ENCODE peak calls at places on chromosomes 1 and 21, in four cellular contexts. One of them, this sample, is unnamed.

GRCh38 chr1:10475510-10475909 is 760 bp downstream of the PEX14 start:
- DNase-seq in IMR-90: no peak
- DNase-seq in kidney epithelial cell: no peak
- DNase-seq in lung: no peak
- DNase-seq in this sample: no peak

GRCh38 chr1:79777481-79778219 is 771.1 kb upstream of the ADGRL4 start:
- DNase-seq in IMR-90: no peak
- DNase-seq in kidney epithelial cell: no peak
- DNase-seq in lung: no peak
- DNase-seq in this sample: no peak

GRCh38 chr1:207823880-207824566 is 72.2 kb downstream of the CD46 start:
- DNase-seq in IMR-90: peak; percentile 97
- DNase-seq in kidney epithelial cell: peak; percentile 93
- DNase-seq in lung: peak; percentile 85
- DNase-seq in this sample: peak; percentile 83

GRCh38 chr1:151715726-151716404 is 738 bp downstream of the CELF3 start:
- DNase-seq in IMR-90: no peak
- DNase-seq in kidney epithelial cell: no peak
- DNase-seq in lung: no peak
- DNase-seq in this sample: no peak

GRCh38 chr1:87386217-87386790 is 57.6 kb downstream of the LMO4 start:
- DNase-seq in IMR-90: no peak
- DNase-seq in kidney epithelial cell: no peak
- DNase-seq in lung: no peak
- DNase-seq in this sample: no peak

GRCh38 chr21:34313116-34313515 is 50.7 kb upstream of the KCNE2 start:
- DNase-seq in IMR-90: peak; percentile 6
- DNase-seq in kidney epithelial cell: no peak
- DNase-seq in lung: no peak
- DNase-seq in this sample: no peak

GRCh38 chr21:46498335-46499050 is 39.8 kb downstream of the DIP2A start:
- DNase-seq in IMR-90: peak; percentile 45
- DNase-seq in kidney epithelial cell: no peak
- DNase-seq in lung: no peak
- DNase-seq in this sample: no peak

GRCh38 chr1:30372792-30373433 is 350.5 kb downstream of the MATN1 start:
- DNase-seq in IMR-90: no peak
- DNase-seq in kidney epithelial cell: no peak
- DNase-seq in lung: peak; percentile 15
- DNase-seq in this sample: no peak

GRCh38 chr1:33242652-33243051 is 13.6 kb upstream of the ZNF362 start:
- DNase-seq in IMR-90: no peak
- DNase-seq in kidney epithelial cell: no peak
- DNase-seq in lung: no peak
- DNase-seq in this sample: no peak

GRCh38 chr21:34074283-34075098 is 1.1 kb downstream of the MRPS6 start:
- DNase-seq in IMR-90: no peak
- DNase-seq in kidney epithelial cell: no peak
- DNase-seq in lung: no peak
- DNase-seq in this sample: no peak

GRCh38 chr1:8392522-8392921 is 74.6 kb downstream of the SLC45A1 start:
- DNase-seq in IMR-90: no peak
- DNase-seq in kidney epithelial cell: no peak
- DNase-seq in lung: no peak
- DNase-seq in this sample: no peak

GRCh38 chr1:185279571-185279970 is 37.5 kb downstream of the IVNS1ABP start:
- DNase-seq in IMR-90: peak; percentile 66
- DNase-seq in kidney epithelial cell: no peak
- DNase-seq in lung: no peak
- DNase-seq in this sample: peak; percentile 19

GRCh38 chr21:27837933-27838332 is 871.0 kb upstream of the ADAMTS5 start:
- DNase-seq in IMR-90: no peak
- DNase-seq in kidney epithelial cell: no peak
- DNase-seq in lung: no peak
- DNase-seq in this sample: no peak

GRCh38 chr1:87916965-87917364 is 588.3 kb downstream of the LMO4 start:
- DNase-seq in IMR-90: peak; percentile 8
- DNase-seq in kidney epithelial cell: peak; percentile 16
- DNase-seq in lung: no peak
- DNase-seq in this sample: no peak

GRCh38 chr1:217622042-217622441 is 8.8 kb downstream of the GPATCH2 start:
- DNase-seq in IMR-90: no peak
- DNase-seq in kidney epithelial cell: no peak
- DNase-seq in lung: no peak
- DNase-seq in this sample: no peak

GRCh38 chr1:181016563-181016962 is 6.1 kb downstream of the STX6 start:
- DNase-seq in IMR-90: no peak
- DNase-seq in kidney epithelial cell: no peak
- DNase-seq in lung: no peak
- DNase-seq in this sample: no peak

GRCh38 chr21:43588957-43589356 is 70.3 kb downstream of the HSF2BP start:
- DNase-seq in IMR-90: no peak
- DNase-seq in kidney epithelial cell: no peak
- DNase-seq in lung: no peak
- DNase-seq in this sample: no peak

GRCh38 chr1:83999316-83999819 is 436 bp upstream of the TTLL7 start:
- DNase-seq in IMR-90: peak; percentile 69
- DNase-seq in kidney epithelial cell: no peak
- DNase-seq in lung: peak; percentile 74
- DNase-seq in this sample: peak; percentile 34

GRCh38 chr1:233006582-233006981 is 56.2 kb downstream of the NTPCR start:
- DNase-seq in IMR-90: peak; percentile 16
- DNase-seq in kidney epithelial cell: no peak
- DNase-seq in lung: no peak
- DNase-seq in this sample: no peak

GRCh38 chr21:17396948-17397347 is 115.9 kb upstream of the CXADR start:
- DNase-seq in IMR-90: no peak
- DNase-seq in kidney epithelial cell: no peak
- DNase-seq in lung: no peak
- DNase-seq in this sample: no peak

GRCh38 chr1:172497230-172497629 is 35.7 kb upstream of the SUCO start:
- DNase-seq in IMR-90: peak; percentile 11
- DNase-seq in kidney epithelial cell: peak; percentile 31
- DNase-seq in lung: no peak
- DNase-seq in this sample: peak; percentile 16

GRCh38 chr1:156814571-156815260 is 1.9 kb downstream of the SH2D2A start:
- DNase-seq in IMR-90: no peak
- DNase-seq in kidney epithelial cell: no peak
- DNase-seq in lung: no peak
- DNase-seq in this sample: no peak

GRCh38 chr1:147264158-147264768 is 21.8 kb downstream of the CHD1L start:
- DNase-seq in IMR-90: peak; percentile 82
- DNase-seq in kidney epithelial cell: no peak
- DNase-seq in lung: no peak
- DNase-seq in this sample: no peak

GRCh38 chr1:25082216-25082899 is 149.9 kb downstream of the SYF2 start:
- DNase-seq in IMR-90: peak; percentile 39
- DNase-seq in kidney epithelial cell: no peak
- DNase-seq in lung: no peak
- DNase-seq in this sample: no peak

GRCh38 chr1:238113222-238113621 is 222.5 kb upstream of the ZP4 start:
- DNase-seq in IMR-90: no peak
- DNase-seq in kidney epithelial cell: no peak
- DNase-seq in lung: no peak
- DNase-seq in this sample: no peak
- TF ChIP-seq CTCF in IMR-90: no peak
- TF ChIP-seq CTCF in kidney epithelial cell: no peak
- TF ChIP-seq CTCF in lung: no peak
- TF ChIP-seq CTCF in this sample: no peak

GRCh38 chr1:36669297-36669696 is 186.6 kb upstream of the CSF3R start:
- DNase-seq in IMR-90: no peak
- DNase-seq in kidney epithelial cell: no peak
- DNase-seq in lung: no peak
- DNase-seq in this sample: no peak

GRCh38 chr1:36673207-36673606 is 190.5 kb upstream of the CSF3R start:
- DNase-seq in IMR-90: no peak
- DNase-seq in kidney epithelial cell: no peak
- DNase-seq in lung: no peak
- DNase-seq in this sample: no peak

GRCh38 chr1:36675931-36676562 is 193.3 kb upstream of the CSF3R start:
- DNase-seq in IMR-90: no peak
- DNase-seq in kidney epithelial cell: no peak
- DNase-seq in lung: no peak
- DNase-seq in this sample: no peak

DNA sequence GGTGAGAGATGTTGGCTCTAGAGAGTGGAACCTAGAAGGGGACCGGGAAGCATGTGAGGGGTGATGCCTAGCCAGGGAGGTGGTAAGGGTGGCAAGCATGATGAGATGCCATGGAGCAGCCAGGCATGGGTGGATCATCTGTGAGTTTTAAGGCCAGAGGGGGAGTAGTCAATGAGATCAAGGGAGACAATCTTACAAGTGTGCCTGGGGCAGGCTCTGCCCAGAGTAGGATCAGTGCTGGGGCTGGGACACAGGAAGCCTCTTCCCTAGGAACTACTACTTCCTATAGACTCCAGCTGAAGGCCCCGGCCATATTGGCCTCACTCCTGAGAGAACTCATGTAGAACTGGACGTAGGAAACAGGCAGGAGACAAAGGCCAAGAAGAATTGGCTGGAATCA is 192.4 kb upstream of the CSF3R start:
- DNase-seq in IMR-90: no peak
- DNase-seq in kidney epithelial cell: no peak
- DNase-seq in lung: no peak
- DNase-seq in this sample: no peak
- H3K4me3 ChIP-seq in IMR-90: no peak overlapping the region
- H3K4me3 ChIP-seq in kidney epithelial cell: no peak overlapping the region
- H3K4me3 ChIP-seq in lung: no peak overlapping the region
- H3K4me3 ChIP-seq in this sample: no peak overlapping the region

GRCh38 chr1:230119340-230119739 is 52.3 kb downstream of the GALNT2 start:
- DNase-seq in IMR-90: no peak
- DNase-seq in kidney epithelial cell: no peak
- DNase-seq in lung: no peak
- DNase-seq in this sample: no peak

GRCh38 chr1:230122361-230123279 is 55.6 kb downstream of the GALNT2 start:
- DNase-seq in IMR-90: no peak
- DNase-seq in kidney epithelial cell: no peak
- DNase-seq in lung: no peak
- DNase-seq in this sample: no peak

GRCh38 chr1:230121950-230122349 is 54.9 kb downstream of the GALNT2 start:
- DNase-seq in IMR-90: no peak
- DNase-seq in kidney epithelial cell: no peak
- DNase-seq in lung: no peak
- DNase-seq in this sample: no peak

GRCh38 chr1:230120289-230120948 is 53.4 kb downstream of the GALNT2 start:
- DNase-seq in IMR-90: no peak
- DNase-seq in kidney epithelial cell: no peak
- DNase-seq in lung: no peak
- DNase-seq in this sample: no peak

GRCh38 chr1:230120949-230121381 is 53.9 kb downstream of the GALNT2 start:
- DNase-seq in IMR-90: no peak
- DNase-seq in kidney epithelial cell: no peak
- DNase-seq in lung: no peak
- DNase-seq in this sample: no peak
- TF ChIP-seq CTCF in IMR-90: peak; percentile 44
- TF ChIP-seq CTCF in kidney epithelial cell: peak; percentile 58
- TF ChIP-seq CTCF in lung: peak; percentile 24
- TF ChIP-seq CTCF in this sample: peak; percentile 60

GRCh38 chr1:31595836-31596736 is 19.8 kb downstream of the TINAGL1 start:
- DNase-seq in IMR-90: no peak
- DNase-seq in kidney epithelial cell: no peak
- DNase-seq in lung: no peak
- DNase-seq in this sample: no peak
- H3K4me3 ChIP-seq in IMR-90: no peak overlapping the region
- H3K4me3 ChIP-seq in kidney epithelial cell: no peak overlapping the region
- H3K4me3 ChIP-seq in lung: no peak overlapping the region
- H3K4me3 ChIP-seq in this sample: no peak overlapping the region

DNA sequence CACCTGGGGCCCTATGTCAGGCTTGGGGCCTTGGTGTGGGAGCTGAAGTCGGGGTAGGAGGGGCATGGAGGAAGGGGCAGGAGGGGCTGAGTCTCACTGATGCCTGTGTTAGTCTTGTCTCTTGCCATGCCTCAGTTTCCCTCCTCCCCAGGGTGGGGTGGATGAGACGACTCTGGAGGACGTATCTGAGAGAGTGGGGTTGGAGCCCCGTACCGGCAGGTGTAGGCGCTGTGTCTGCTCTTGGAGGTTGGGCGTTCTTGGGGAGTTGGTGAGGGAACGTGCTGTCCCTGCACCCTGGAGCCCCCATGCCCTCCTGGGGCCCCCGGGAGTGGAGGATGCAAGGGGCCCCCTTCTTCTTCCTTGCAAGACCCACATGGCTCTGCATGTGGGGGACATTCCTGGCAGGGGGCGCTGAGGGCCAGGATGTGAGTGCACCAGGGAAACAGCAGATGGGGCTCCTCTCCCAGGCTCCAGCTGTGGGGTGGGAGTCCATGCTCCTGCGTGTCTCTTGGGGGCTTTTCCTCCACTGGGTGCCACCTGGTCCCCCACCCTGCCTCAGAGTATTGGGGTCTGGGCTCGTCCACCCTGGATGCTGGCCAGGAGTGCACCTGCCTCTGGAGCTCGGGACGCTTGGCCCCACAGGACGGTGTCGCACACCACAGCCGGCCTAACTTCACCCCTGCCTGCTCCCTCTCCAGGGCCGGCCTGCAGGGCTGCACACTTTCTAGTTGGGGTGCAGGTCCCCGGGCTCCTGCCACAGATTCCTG is 1.4 kb upstream of the TNFRSF14 start:
- DNase-seq in IMR-90: no peak
- DNase-seq in kidney epithelial cell: no peak
- DNase-seq in lung: no peak
- DNase-seq in this sample: no peak
- TF ChIP-seq CTCF in IMR-90: peak; percentile 34
- TF ChIP-seq CTCF in kidney epithelial cell: peak; percentile 59
- TF ChIP-seq CTCF in lung: peak; percentile 26
- TF ChIP-seq CTCF in this sample: peak; percentile 39

GRCh38 chr1:163022129-163022528 is 47.0 kb upstream of the RGS4 start:
- DNase-seq in IMR-90: no peak
- DNase-seq in kidney epithelial cell: no peak
- DNase-seq in lung: no peak
- DNase-seq in this sample: no peak
- H3K4me3 ChIP-seq in IMR-90: no peak overlapping the region
- H3K4me3 ChIP-seq in kidney epithelial cell: no peak overlapping the region
- H3K4me3 ChIP-seq in lung: no peak overlapping the region
- H3K4me3 ChIP-seq in this sample: no peak overlapping the region

GRCh38 chr1:167628754-167629515 is 1.1 kb upstream of the RCSD1 start:
- DNase-seq in IMR-90: no peak
- DNase-seq in kidney epithelial cell: no peak
- DNase-seq in lung: no peak
- DNase-seq in this sample: no peak

GRCh38 chr1:167630568-167631385 is 745 bp downstream of the RCSD1 start:
- DNase-seq in IMR-90: no peak
- DNase-seq in kidney epithelial cell: no peak
- DNase-seq in lung: no peak
- DNase-seq in this sample: no peak

GRCh38 chr1:167631386-167631941 is 1.4 kb downstream of the RCSD1 start:
- DNase-seq in IMR-90: no peak
- DNase-seq in kidney epithelial cell: no peak
- DNase-seq in lung: no peak
- DNase-seq in this sample: no peak

GRCh38 chr1:167627865-167628641 is 2.0 kb upstream of the RCSD1 start:
- DNase-seq in IMR-90: no peak
- DNase-seq in kidney epithelial cell: no peak
- DNase-seq in lung: no peak
- DNase-seq in this sample: no peak

GRCh38 chr1:167629681-167630567 is at the start of gene RCSD1:
- DNase-seq in IMR-90: no peak
- DNase-seq in kidney epithelial cell: no peak
- DNase-seq in lung: no peak
- DNase-seq in this sample: no peak
- TF ChIP-seq CTCF in IMR-90: no peak
- TF ChIP-seq CTCF in kidney epithelial cell: no peak
- TF ChIP-seq CTCF in lung: no peak
- TF ChIP-seq CTCF in this sample: no peak

This sample was measured in astrocyte of the cerebellum.